ENCODE peak calls at places on chromosomes 12 and 14, in ten cellular contexts. F is A549, X is cardiac fibroblast, H is heart left ventricle, R is neural crest cell, V is endothelial cell, D is epithelial cell of esophagus, G is PC-3, A is HL-60, Z is GM20000. Q is an unnamed sample.

GRCh38 chr12:24494401-24494800 is 454.5 kb downstream of the BCAT1 start:
- DNase-seq in F (no peak), X (no peak), H (no peak), R (no peak), V (no peak), D (no peak), G (no peak), A (no peak), Z (no peak), Q (no peak)

GRCh38 chr12:105567061-105567460 is 236.6 kb downstream of the C12orf75 start:
- DNase-seq in F (no peak), X (no peak), H (no peak), R (no peak), V (no peak), D (peak), G (no peak), A (no peak), Z (no peak), Q (no peak)

GRCh38 chr12:93128332-93128707 is 199.2 kb upstream of the EEA1 start:
- DNase-seq in F (no peak), X (no peak), H (no peak), R (no peak), V (no peak), D (no peak), G (no peak), A (no peak), Z (no peak), Q (peak)

GRCh38 chr12:92745874-92746553 is 43.2 kb downstream of the PLEKHG7 start:
- DNase-seq in F (peak), X (peak), H (peak), R (no peak), V (no peak), D (peak), G (peak), A (no peak), Z (no peak), Q (peak)

GRCh38 chr12:78885466-78885865 is 20.9 kb downstream of the SYT1 start:
- DNase-seq in F (no peak), X (no peak), H (no peak), R (no peak), V (no peak), D (no peak), G (no peak), A (no peak), Z (no peak), Q (no peak)

GRCh38 chr12:99649551-99649950 is 2.0 kb downstream of the GARIN6 start:
- DNase-seq in F (no peak), X (no peak), H (no peak), R (no peak), V (no peak), D (no peak), G (no peak), A (no peak), Z (no peak), Q (no peak)

GRCh38 chr12:1929985-1930815 is 11.7 kb upstream of the CACNA2D4 start:
- DNase-seq in F (no peak), X (no peak), H (no peak), R (no peak), V (no peak), D (no peak), G (no peak), A (no peak), Z (no peak), Q (no peak)

GRCh38 chr14:84036863-84037262 is 1493.1 kb upstream of the FLRT2 start:
- DNase-seq in F (no peak), X (peak), H (no peak), R (no peak), V (no peak), D (peak), G (peak), A (peak), Z (no peak), Q (peak)

GRCh38 chr14:21346532-21347135 is 37.2 kb downstream of the SUPT16H start:
- DNase-seq in F (no peak), X (no peak), H (no peak), R (no peak), V (no peak), D (no peak), G (no peak), A (no peak), Z (no peak), Q (no peak)

GRCh38 chr14:86038401-86038985 is 508.5 kb downstream of the FLRT2 start:
- DNase-seq in F (peak), X (peak), H (no peak), R (peak), V (peak), D (peak), G (peak), A (no peak), Z (peak), Q (peak)

GRCh38 chr14:78959674-78960264 is 789.6 kb downstream of the NRXN3 start:
- DNase-seq in F (peak), X (peak), H (peak), R (peak), V (peak), D (peak), G (peak), A (peak), Z (peak), Q (peak)

GRCh38 chr12:91877022-91877421 is 268.6 kb downstream of the BTG1 start:
- DNase-seq in F (no peak), X (peak), H (peak), R (no peak), V (no peak), D (peak), G (no peak), A (peak), Z (peak), Q (no peak)

GRCh38 chr14:77485901-77486678 is 12.5 kb downstream of the ISM2 start:
- DNase-seq in F (peak), X (no peak), H (no peak), R (no peak), V (no peak), D (peak), G (peak), A (no peak), Z (no peak), Q (peak)

GRCh38 chr14:31122098-31122611 is 85.4 kb downstream of the HECTD1 start:
- DNase-seq in F (no peak), X (peak), H (no peak), R (no peak), V (no peak), D (peak), G (no peak), A (peak), Z (no peak), Q (no peak)

GRCh38 chr12:95248604-95249355 is 31.2 kb downstream of the VEZT start:
- DNase-seq in F (no peak), X (peak), H (no peak), R (no peak), V (no peak), D (no peak), G (no peak), A (no peak), Z (no peak), Q (no peak)

GRCh38 chr12:129696952-129697351 is 206.9 kb downstream of the TMEM132D start:
- DNase-seq in F (no peak), X (peak), H (no peak), R (no peak), V (no peak), D (no peak), G (no peak), A (no peak), Z (no peak), Q (peak)

GRCh38 chr12:70828391-70828790 is 92.1 kb downstream of the PTPRR start:
- DNase-seq in F (no peak), X (peak), H (no peak), R (no peak), V (no peak), D (no peak), G (no peak), A (no peak), Z (no peak), Q (no peak)

GRCh38 chr12:9940370-9940769 is 8.2 kb upstream of the CLEC2A start:
- DNase-seq in F (no peak), X (peak), H (no peak), R (no peak), V (no peak), D (peak), G (peak), A (no peak), Z (no peak), Q (peak)

GRCh38 chr14:102362084-102362483 is 606 bp downstream of the CINP start:
- DNase-seq in F (peak), X (peak), H (no peak), R (no peak), V (no peak), D (peak), G (peak), A (no peak), Z (peak), Q (peak)

GRCh38 chr14:94171208-94171607 is 2.9 kb upstream of the PPP4R4 start:
- DNase-seq in F (no peak), X (no peak), H (no peak), R (no peak), V (no peak), D (peak), G (peak), A (no peak), Z (no peak), Q (no peak)

GRCh38 chr14:50318031-50318626 is 6.0 kb downstream of the DMAC2L start:
- DNase-seq in F (peak), X (peak), H (no peak), R (no peak), V (no peak), D (peak), G (peak), A (no peak), Z (no peak), Q (peak)

DNA sequence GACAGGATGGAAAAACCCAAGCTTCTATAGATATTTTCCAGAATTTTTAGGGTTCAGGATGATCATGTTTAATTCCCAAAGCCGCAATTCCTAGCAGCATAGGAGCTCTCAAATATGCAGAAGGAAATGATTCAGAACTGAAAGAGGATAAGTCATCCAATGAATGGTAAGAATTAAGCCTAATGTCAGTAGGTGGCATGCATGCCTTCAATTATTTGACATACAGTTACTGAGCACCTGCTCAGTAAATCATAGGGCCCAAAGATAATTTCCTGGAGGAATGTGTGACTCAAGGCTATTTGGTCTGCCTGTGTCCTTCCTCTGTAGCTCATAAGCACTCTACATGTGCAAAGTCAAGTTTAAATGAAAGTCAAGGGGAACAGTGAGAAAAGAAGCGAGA is 116.8 kb upstream of the SLC38A4 start:
- DNase-seq in F (no peak), X (no peak), H (no peak), R (no peak), V (no peak), D (peak), G (peak), A (no peak), Z (no peak), Q (peak)
- TF ChIP-seq CTCF in F (no peak), X (no peak), H (no peak), R (no peak), V (no peak), D (no peak), G (peak), A (no peak), Z (no peak), Q (no peak)

DNA sequence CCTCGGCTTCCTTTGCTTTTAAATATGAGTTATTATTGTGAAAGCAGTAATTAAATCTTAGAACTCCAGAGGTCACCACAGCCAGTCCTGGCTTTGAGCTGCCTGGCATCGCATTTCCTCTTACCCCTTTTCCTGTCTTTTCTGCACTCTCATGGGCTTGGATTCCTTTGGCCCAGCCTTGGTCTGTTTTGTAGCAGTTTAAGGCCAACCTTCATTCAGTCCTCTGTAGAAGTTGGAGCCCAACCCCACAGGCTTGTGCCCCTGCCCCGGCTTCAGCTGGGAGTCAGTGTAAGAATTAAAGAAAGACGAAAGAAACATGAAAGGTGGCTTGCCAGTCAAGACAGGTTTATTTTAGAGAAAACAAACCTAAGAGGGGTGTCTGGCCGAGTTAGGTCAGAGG is 14.6 kb upstream of the KRT86 start:
- DNase-seq in F (no peak), X (no peak), H (no peak), R (no peak), V (no peak), D (no peak), G (no peak), A (no peak), Z (no peak), Q (peak)
- TF ChIP-seq CTCF in F (no peak), X (no peak), H (no peak), R (no peak), V (no peak), D (no peak), G (peak), A (no peak), Z (no peak), Q (no peak)

GRCh38 chr12:111405856-111406473 is at the start of gene SH2B3:
- DNase-seq in F (peak), X (no peak), H (no peak), R (no peak), V (no peak), D (peak), G (peak), A (no peak), Z (no peak), Q (peak)

GRCh38 chr12:111406474-111407370 is 999 bp downstream of the SH2B3 start:
- DNase-seq in F (no peak), X (no peak), H (peak), R (no peak), V (no peak), D (no peak), G (no peak), A (no peak), Z (peak), Q (no peak)

GRCh38 chr12:111408116-111408440 is 2.4 kb downstream of the SH2B3 start:
- DNase-seq in F (no peak), X (no peak), H (no peak), R (no peak), V (no peak), D (no peak), G (no peak), A (no peak), Z (no peak), Q (no peak)

GRCh38 chr12:111408686-111409402 is 3.1 kb downstream of the SH2B3 start:
- DNase-seq in F (no peak), X (no peak), H (no peak), R (no peak), V (no peak), D (no peak), G (no peak), A (no peak), Z (no peak), Q (no peak)

GRCh38 chr12:111407371-111408115 is 1.8 kb downstream of the SH2B3 start:
- DNase-seq in F (no peak), X (peak), H (no peak), R (peak), V (no peak), D (no peak), G (no peak), A (no peak), Z (no peak), Q (no peak)
- TF ChIP-seq CTCF in F (no peak), X (no peak), H (no peak), R (no peak), V (no peak), D (no peak), G (no peak), A (no peak), Z (no peak), Q (no peak)

DNA sequence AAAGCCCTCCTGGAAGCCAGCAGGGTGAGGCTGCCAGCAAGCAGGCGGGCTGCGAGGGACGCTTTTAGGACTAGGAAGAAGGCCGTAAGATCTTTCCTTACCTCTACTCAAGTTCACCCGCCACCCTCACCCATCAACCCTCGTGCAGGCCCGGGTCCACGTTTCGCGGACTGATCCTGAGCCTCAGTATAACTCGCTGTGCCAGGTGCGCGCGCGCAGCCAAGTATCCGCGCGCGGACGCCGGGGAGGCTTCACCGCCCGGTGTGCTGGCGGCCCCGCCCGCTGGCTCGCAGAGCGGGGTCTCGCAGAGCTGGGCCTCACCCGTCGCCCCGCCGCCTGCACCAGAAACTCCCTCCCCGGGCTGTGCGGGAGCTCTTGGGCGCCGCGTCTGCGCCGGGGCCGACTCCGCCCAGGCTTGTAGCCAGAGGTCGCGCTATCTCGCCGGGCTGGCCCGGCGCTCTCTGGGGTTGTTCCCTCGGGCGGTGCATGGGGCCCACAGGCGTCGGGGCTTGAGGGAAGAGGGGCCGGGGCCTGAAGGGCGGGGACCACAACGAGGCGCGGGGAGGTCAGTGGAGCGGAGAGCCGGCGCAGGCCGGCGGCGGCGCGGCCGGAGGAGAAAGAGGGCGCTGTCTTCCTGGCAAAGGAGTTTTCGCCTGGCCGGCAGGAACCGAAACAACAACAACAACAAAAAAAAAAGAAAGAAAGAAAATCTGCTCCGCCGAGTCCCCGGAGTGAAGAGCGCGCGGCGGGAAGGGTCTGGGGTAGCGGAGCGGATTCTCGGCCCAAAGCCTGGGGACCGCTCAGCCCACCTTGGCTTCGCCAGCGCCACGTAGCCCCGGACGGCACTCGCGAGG is 7.7 kb upstream of the SIX1 start:
- DNase-seq in F (peak), X (peak), H (no peak), R (peak), V (peak), D (peak), G (peak), A (peak), Z (peak), Q (peak)
- TF ChIP-seq CTCF in F (peak), X (peak), H (peak), R (peak), V (no peak), D (peak), G (peak), A (no peak), Z (peak), Q (peak)

GRCh38 chr14:103563089-103563620 is 395 bp downstream of the COA8 start:
- DNase-seq in F (peak), X (no peak), H (no peak), R (no peak), V (peak), D (peak), G (peak), A (no peak), Z (no peak), Q (peak)
- TF ChIP-seq CTCF in F (no peak), X (no peak), H (no peak), R (no peak), V (no peak), D (no peak), G (no peak), A (no peak), Z (no peak), Q (no peak)

GRCh38 chr12:26062006-26062405 is 62.8 kb downstream of the BHLHE41 start:
- DNase-seq in F (no peak), X (no peak), H (no peak), R (no peak), V (no peak), D (no peak), G (no peak), A (no peak), Z (no peak), Q (no peak)

GRCh38 chr12:26058818-26059217 is 66.0 kb downstream of the BHLHE41 start:
- DNase-seq in F (no peak), X (no peak), H (no peak), R (no peak), V (no peak), D (no peak), G (no peak), A (no peak), Z (no peak), Q (no peak)

GRCh38 chr12:26056335-26056734 is 68.5 kb downstream of the BHLHE41 start:
- DNase-seq in F (no peak), X (no peak), H (no peak), R (no peak), V (no peak), D (peak), G (peak), A (no peak), Z (no peak), Q (peak)

GRCh38 chr12:26055087-26055486 is 69.8 kb downstream of the BHLHE41 start:
- DNase-seq in F (no peak), X (no peak), H (no peak), R (no peak), V (no peak), D (no peak), G (no peak), A (no peak), Z (no peak), Q (no peak)

DNA sequence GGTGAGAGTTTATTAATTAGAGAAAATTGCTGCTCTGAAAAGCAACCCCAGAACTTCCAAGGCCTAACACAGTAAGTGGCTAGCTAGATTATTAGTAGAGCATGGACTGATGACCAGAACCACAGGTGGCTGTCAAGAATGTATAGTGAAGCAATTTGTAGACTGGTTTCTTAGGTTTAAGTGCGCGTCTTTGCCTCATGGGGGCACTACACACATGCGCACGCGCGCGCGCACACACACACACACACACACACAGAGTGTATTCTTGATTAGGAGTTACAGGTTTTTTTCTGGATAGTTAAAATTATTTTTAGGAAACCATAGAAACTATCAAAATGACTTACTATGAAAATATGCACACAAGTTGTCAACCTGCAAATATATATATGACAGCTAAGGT is 66.5 kb downstream of the BHLHE41 start:
- DNase-seq in F (no peak), X (no peak), H (no peak), R (no peak), V (no peak), D (no peak), G (peak), A (no peak), Z (no peak), Q (no peak)
- TF ChIP-seq CTCF in F (no peak), X (no peak), H (no peak), R (peak), V (no peak), D (no peak), G (peak), A (no peak), Z (no peak), Q (no peak)

GRCh38 chr12:41368006-41368405 is 179.9 kb downstream of the PDZRN4 start:
- DNase-seq in F (no peak), X (no peak), H (no peak), R (no peak), V (no peak), D (peak), G (peak), A (no peak), Z (no peak), Q (peak)
- TF ChIP-seq CTCF in F (no peak), X (peak), H (no peak), R (peak), V (peak), D (peak), G (peak), A (peak), Z (peak), Q (peak)

GRCh38 chr14:38605193-38606114 is 349.6 kb upstream of the CLEC14A start:
- DNase-seq in F (no peak), X (peak), H (no peak), R (no peak), V (no peak), D (no peak), G (peak), A (no peak), Z (no peak), Q (no peak)
- TF ChIP-seq CTCF in F (no peak), X (no peak), H (no peak), R (peak), V (peak), D (peak), G (peak), A (no peak), Z (no peak), Q (peak)

Q was measured in MCF 10A.